ENCODE peak calls at places on chromosomes 1 and 21, in eight cellular contexts. J is activated naive CD8-positive, alpha-beta T cell treated with anti-CD3 and anti-CD28 coated beads, Interleukin-2, amount 50 U/mL, for 24 hours; B is T-cell; R is gastroesophageal sphincter; K is stimulated activated naive B cell treated with anti-CD40 and anti-IgM and Interleukin-4, amounts not matched to agents 10 μg/mL and 1 μg/mL and 100 μg/mL, for 72 hours; I is left lung; P is left cardiac atrium; O is psoas muscle. D is an unnamed sample.

GRCh38 chr1:115677172-115677542 is 35.4 kb downstream of the VANGL1 start:
- ATAC-seq in I (no peak), R (no peak), B (no peak), P (no peak), J (no peak), K (peak; percentile 48), O (no peak), D (no peak)

GRCh38 chr1:107972367-107972766 is 7.4 kb upstream of the VAV3 start:
- ATAC-seq in J (no peak), O (no peak), I (no peak), P (no peak), B (no peak), K (no peak), R (no peak), D (no peak)

GRCh38 chr1:212311836-212312497 is 26.8 kb downstream of the PPP2R5A start:
- ATAC-seq in J (no peak), K (no peak), I (no peak), B (no peak), P (no peak), O (peak; percentile 72), R (no peak), D (peak; percentile 37)

GRCh38 chr1:244497805-244498204 is 36.7 kb downstream of the CATSPERE start:
- ATAC-seq in R (no peak), P (no peak), K (no peak), I (no peak), B (no peak), J (no peak), O (no peak), D (no peak)

GRCh38 chr21:36722370-36723368 is 23.8 kb downstream of the SIM2 start:
- ATAC-seq in K (no peak), R (no peak), B (no peak), J (no peak), O (no peak), I (no peak), P (no peak), D (no peak)

GRCh38 chr1:167685844-167686243 is 35.9 kb upstream of the MPZL1 start:
- ATAC-seq in O (peak; percentile 83), K (no peak), R (no peak), P (peak; percentile 19), B (no peak), J (no peak), I (no peak), D (no peak)

GRCh38 chr21:31848339-31848985 is 24.4 kb upstream of the HUNK start:
- ATAC-seq in B (no peak), R (peak; percentile 34), I (no peak), O (no peak), K (no peak), P (no peak), J (no peak), D (no peak)

GRCh38 chr1:180563013-180563827 is 4.5 kb downstream of the OVAAL start:
- ATAC-seq in J (no peak), B (no peak), K (no peak), R (no peak), O (no peak), P (peak; percentile 63), I (peak; percentile 60), D (peak; percentile 84)

GRCh38 chr1:176466514-176466913 is 3.5 kb downstream of the PAPPA2 start:
- ATAC-seq in K (no peak), B (no peak), P (no peak), R (no peak), O (no peak), J (no peak), I (no peak), D (no peak)

GRCh38 chr1:28792644-28793121 is 19.3 kb upstream of the OPRD1 start:
- ATAC-seq in B (no peak), P (no peak), J (no peak), R (no peak), I (peak; percentile 68), O (peak; percentile 41), K (no peak), D (no peak)

GRCh38 chr1:212189352-212189738 is 95.9 kb upstream of the PPP2R5A start:
- ATAC-seq in J (no peak), O (peak; percentile 49), P (peak; percentile 38), B (no peak), R (no peak), K (no peak), I (no peak), D (no peak)

GRCh38 chr1:245956225-245956624 is 550.9 kb downstream of the SMYD3 start:
- ATAC-seq in I (no peak), B (peak; percentile 80), P (no peak), J (peak; percentile 70), O (no peak), R (no peak), K (peak; percentile 58), D (no peak)

GRCh38 chr1:6057170-6057569 is 11.5 kb downstream of the KCNAB2 start:
- ATAC-seq in K (no peak), R (no peak), B (no peak), J (no peak), O (no peak), P (no peak), I (no peak), D (no peak)

GRCh38 chr21:17454315-17455027 is 58.4 kb upstream of the CXADR start:
- ATAC-seq in O (peak; percentile 47), R (no peak), J (peak; percentile 96), K (peak; percentile 84), B (peak; percentile 52), P (peak; percentile 78), I (peak; percentile 49), D (peak; percentile 89)

GRCh38 chr1:233620065-233620464 is 6.2 kb downstream of the KCNK1 start:
- ATAC-seq in K (no peak), P (no peak), I (no peak), R (no peak), J (no peak), B (no peak), O (no peak), D (no peak)

GRCh38 chr1:53104289-53104913 is 38.0 kb downstream of the SLC1A7 start:
- ATAC-seq in J (no peak), I (no peak), P (no peak), R (no peak), O (no peak), B (no peak), K (no peak), D (no peak)

GRCh38 chr1:26788515-26788785 is 700 bp downstream of the PIGV start:
- ATAC-seq in P (no peak), B (no peak), I (no peak), O (peak; percentile 18), R (no peak), J (no peak), K (peak; percentile 2), D (no peak)

GRCh38 chr1:153375511-153375910 is at the start of gene S100A12:
- ATAC-seq in I (peak; percentile 91), K (no peak), P (no peak), J (no peak), B (no peak), R (no peak), O (no peak), D (peak; percentile 80)

GRCh38 chr1:7657287-7658126 is 113.6 kb upstream of the VAMP3 start:
- ATAC-seq in P (no peak), B (no peak), O (no peak), J (no peak), R (no peak), I (no peak), K (no peak), D (no peak)

GRCh38 chr1:4694492-4694891 is 40.1 kb downstream of the AJAP1 start:
- ATAC-seq in I (no peak), R (no peak), O (no peak), K (peak; percentile 20), B (no peak), J (no peak), P (no peak), D (no peak)

GRCh38 chr1:7962011-7962335 is 462 bp downstream of the PARK7 start:
- ATAC-seq in I (peak; percentile 0), B (peak; percentile 32), P (no peak), R (no peak), O (peak; percentile 12), J (peak; percentile 6), K (peak; percentile 44), D (no peak)

GRCh38 chr1:210291088-210291487 is 37.6 kb upstream of the HHAT start:
- ATAC-seq in K (no peak), R (no peak), P (no peak), O (no peak), B (no peak), I (no peak), J (no peak), D (no peak)

GRCh38 chr1:180734366-180734765 is 102.5 kb downstream of the XPR1 start:
- ATAC-seq in J (no peak), I (no peak), B (no peak), P (no peak), O (no peak), K (no peak), R (no peak), D (no peak)

GRCh38 chr1:43994794-43995790 is 3.7 kb downstream of the CCDC24 start:
- ATAC-seq in R (no peak), J (peak; percentile 13), I (no peak), P (no peak), O (no peak), B (no peak), K (no peak), D (no peak)

GRCh38 chr1:194709439-194709838 is 1523.0 kb upstream of the B3GALT2 start:
- ATAC-seq in I (no peak), P (no peak), R (no peak), J (no peak), K (no peak), B (no peak), O (no peak), D (no peak)

GRCh38 chr1:3672231-3672970 is 20.1 kb downstream of the TP73 start:
- ATAC-seq in B (no peak), K (no peak), R (no peak), J (no peak), P (no peak), O (no peak), I (no peak), D (no peak)

GRCh38 chr1:232577809-232578208 is 52.1 kb downstream of the SIPA1L2 start:
- ATAC-seq in B (no peak), R (no peak), K (no peak), P (no peak), I (no peak), J (no peak), O (no peak), D (no peak)

GRCh38 chr1:199691540-199691939 is 336.0 kb upstream of the NR5A2 start:
- ATAC-seq in P (no peak), K (no peak), I (peak; percentile 93), J (no peak), B (no peak), R (peak; percentile 51), O (no peak), D (no peak)

GRCh38 chr21:45923146-45923545 is 58.4 kb upstream of the COL6A1 start:
- ATAC-seq in P (peak; percentile 91), R (peak; percentile 88), K (peak; percentile 73), J (peak; percentile 81), B (peak; percentile 75), I (peak; percentile 95), O (peak; percentile 54), D (peak; percentile 93)

GRCh38 chr1:51818487-51818886 is 60.0 kb downstream of the NRDC start:
- ATAC-seq in J (no peak), R (no peak), B (no peak), I (no peak), K (no peak), O (no peak), P (no peak), D (no peak)

GRCh38 chr1:222114536-222115156 is 372.8 kb upstream of the DUSP10 start:
- ATAC-seq in R (no peak), B (no peak), P (no peak), O (no peak), K (no peak), I (no peak), J (no peak), D (no peak)

GRCh38 chr1:147151244-147151643 is 21.0 kb downstream of the PRKAB2 start:
- ATAC-seq in B (no peak), K (no peak), R (no peak), P (no peak), J (no peak), O (no peak), I (no peak), D (no peak)

GRCh38 chr1:116258668-116259419 is 114.2 kb upstream of the ATP1A1 start:
- ATAC-seq in R (no peak), P (no peak), O (no peak), I (no peak), B (no peak), K (peak; percentile 35), J (peak; percentile 58), D (no peak)